ENCODE peak calls at places on chromosomes 5 and 9, in six cellular contexts. One of them, this sample, is unnamed. For H3K4me1, the result is how much of the 10 kb centered on the place peaks cover.

GRCh38 chr5:127898551-127899213 is 184.9 kb upstream of the SLC12A2 start:
- ATAC-seq in A549: peak
- ATAC-seq in HepG2: no peak
- ATAC-seq in upper lobe of left lung: no peak
- ATAC-seq in K562: no peak
- ATAC-seq in GM12878: peak
- ATAC-seq in this sample: no peak

GRCh38 chr9:35232867-35233544 is 71.2 kb downstream of the UNC13B start:
- ATAC-seq in A549: no peak
- ATAC-seq in HepG2: no peak
- ATAC-seq in upper lobe of left lung: no peak
- ATAC-seq in K562: no peak
- ATAC-seq in GM12878: no peak
- ATAC-seq in this sample: no peak

GRCh38 chr5:115579747-115580173 is 22.5 kb downstream of the TICAM2 start:
- ATAC-seq in A549: peak
- ATAC-seq in HepG2: no peak
- ATAC-seq in upper lobe of left lung: no peak
- ATAC-seq in K562: no peak
- ATAC-seq in GM12878: peak
- ATAC-seq in this sample: no peak

GRCh38 chr9:110745656-110746055 is 77.1 kb downstream of the MUSK start:
- ATAC-seq in A549: peak
- ATAC-seq in HepG2: no peak
- ATAC-seq in upper lobe of left lung: peak
- ATAC-seq in K562: no peak
- ATAC-seq in GM12878: peak
- ATAC-seq in this sample: peak

GRCh38 chr9:21506910-21507795 is 25.0 kb upstream of the IFNE start:
- ATAC-seq in A549: no peak
- ATAC-seq in HepG2: no peak
- ATAC-seq in upper lobe of left lung: no peak
- ATAC-seq in K562: no peak
- ATAC-seq in GM12878: no peak
- ATAC-seq in this sample: no peak

GRCh38 chr9:7144265-7145046 is 386.7 kb downstream of the KDM4C start:
- ATAC-seq in A549: no peak
- ATAC-seq in HepG2: no peak
- ATAC-seq in upper lobe of left lung: no peak
- ATAC-seq in K562: no peak
- ATAC-seq in GM12878: no peak
- ATAC-seq in this sample: no peak

GRCh38 chr9:75002422-75003023 is 25.6 kb downstream of the CARNMT1 start:
- ATAC-seq in A549: peak
- ATAC-seq in HepG2: peak
- ATAC-seq in upper lobe of left lung: no peak
- ATAC-seq in K562: peak
- ATAC-seq in GM12878: peak
- ATAC-seq in this sample: peak

GRCh38 chr9:81902191-81902590 is 26.0 kb upstream of the SPATA31D4 start:
- ATAC-seq in A549: no peak
- ATAC-seq in HepG2: no peak
- ATAC-seq in upper lobe of left lung: peak
- ATAC-seq in K562: no peak
- ATAC-seq in GM12878: no peak
- ATAC-seq in this sample: no peak

GRCh38 chr5:10399839-10400238 is 41.8 kb upstream of the ROPN1L start:
- ATAC-seq in A549: no peak
- ATAC-seq in HepG2: no peak
- ATAC-seq in upper lobe of left lung: no peak
- ATAC-seq in K562: no peak
- ATAC-seq in GM12878: no peak
- ATAC-seq in this sample: no peak

GRCh38 chr9:90793729-90794128 is 7.9 kb upstream of the SYK start:
- ATAC-seq in A549: no peak
- ATAC-seq in HepG2: no peak
- ATAC-seq in upper lobe of left lung: no peak
- ATAC-seq in K562: no peak
- ATAC-seq in GM12878: peak
- ATAC-seq in this sample: no peak

GRCh38 chr5:124252094-124252750 is 494.2 kb downstream of the ZNF608 start:
- ATAC-seq in A549: no peak
- ATAC-seq in HepG2: no peak
- ATAC-seq in upper lobe of left lung: no peak
- ATAC-seq in K562: no peak
- ATAC-seq in GM12878: no peak
- ATAC-seq in this sample: no peak

GRCh38 chr5:140630296-140630695 is 2.7 kb downstream of the CD14 start:
- ATAC-seq in A549: no peak
- ATAC-seq in HepG2: no peak
- ATAC-seq in upper lobe of left lung: no peak
- ATAC-seq in K562: no peak
- ATAC-seq in GM12878: no peak
- ATAC-seq in this sample: no peak

GRCh38 chr9:136787690-136788400 is 3.3 kb upstream of the TMEM141 start:
- ATAC-seq in A549: peak
- ATAC-seq in HepG2: peak
- ATAC-seq in upper lobe of left lung: no peak
- ATAC-seq in K562: peak
- ATAC-seq in GM12878: peak
- ATAC-seq in this sample: no peak

GRCh38 chr5:149747141-149747832 is 17.2 kb downstream of the PPARGC1B start:
- ATAC-seq in A549: peak
- ATAC-seq in HepG2: peak
- ATAC-seq in upper lobe of left lung: peak
- ATAC-seq in K562: no peak
- ATAC-seq in GM12878: peak
- ATAC-seq in this sample: peak

GRCh38 chr5:53116597-53116996 is 7.0 kb upstream of the MOCS2 start:
- ATAC-seq in A549: no peak
- ATAC-seq in HepG2: peak
- ATAC-seq in upper lobe of left lung: no peak
- ATAC-seq in K562: no peak
- ATAC-seq in GM12878: no peak
- ATAC-seq in this sample: no peak

GRCh38 chr9:81526587-81526986 is 162.8 kb downstream of the TLE1 start:
- ATAC-seq in A549: no peak
- ATAC-seq in HepG2: no peak
- ATAC-seq in upper lobe of left lung: peak
- ATAC-seq in K562: no peak
- ATAC-seq in GM12878: no peak
- ATAC-seq in this sample: no peak

GRCh38 chr9:19948021-19948420 is 159.2 kb upstream of the SLC24A2 start:
- ATAC-seq in A549: no peak
- ATAC-seq in HepG2: no peak
- ATAC-seq in upper lobe of left lung: no peak
- ATAC-seq in K562: no peak
- ATAC-seq in GM12878: no peak
- ATAC-seq in this sample: no peak

GRCh38 chr9:20980713-20981481 is 50.5 kb downstream of the HACD4 start:
- ATAC-seq in A549: peak
- ATAC-seq in HepG2: no peak
- ATAC-seq in upper lobe of left lung: peak
- ATAC-seq in K562: no peak
- ATAC-seq in GM12878: peak
- ATAC-seq in this sample: peak

GRCh38 chr5:131635755-131636479 is 888 bp upstream of the RAPGEF6 start:
- ATAC-seq in A549: peak
- ATAC-seq in HepG2: peak
- ATAC-seq in upper lobe of left lung: peak
- ATAC-seq in K562: no peak
- ATAC-seq in GM12878: peak
- ATAC-seq in this sample: peak

GRCh38 chr5:131637694-131638093 is 2.7 kb upstream of the RAPGEF6 start:
- ATAC-seq in A549: no peak
- ATAC-seq in HepG2: no peak
- ATAC-seq in upper lobe of left lung: no peak
- ATAC-seq in K562: no peak
- ATAC-seq in GM12878: no peak
- ATAC-seq in this sample: no peak

GRCh38 chr5:131633830-131634229 is 1.2 kb downstream of the RAPGEF6 start:
- ATAC-seq in A549: no peak
- ATAC-seq in HepG2: no peak
- ATAC-seq in upper lobe of left lung: no peak
- ATAC-seq in K562: no peak
- ATAC-seq in GM12878: no peak
- ATAC-seq in this sample: no peak

GRCh38 chr5:131634666-131634995 is 398 bp downstream of the RAPGEF6 start:
- ATAC-seq in A549: peak
- ATAC-seq in HepG2: peak
- ATAC-seq in upper lobe of left lung: peak
- ATAC-seq in K562: peak
- ATAC-seq in GM12878: peak
- ATAC-seq in this sample: peak

DNA sequence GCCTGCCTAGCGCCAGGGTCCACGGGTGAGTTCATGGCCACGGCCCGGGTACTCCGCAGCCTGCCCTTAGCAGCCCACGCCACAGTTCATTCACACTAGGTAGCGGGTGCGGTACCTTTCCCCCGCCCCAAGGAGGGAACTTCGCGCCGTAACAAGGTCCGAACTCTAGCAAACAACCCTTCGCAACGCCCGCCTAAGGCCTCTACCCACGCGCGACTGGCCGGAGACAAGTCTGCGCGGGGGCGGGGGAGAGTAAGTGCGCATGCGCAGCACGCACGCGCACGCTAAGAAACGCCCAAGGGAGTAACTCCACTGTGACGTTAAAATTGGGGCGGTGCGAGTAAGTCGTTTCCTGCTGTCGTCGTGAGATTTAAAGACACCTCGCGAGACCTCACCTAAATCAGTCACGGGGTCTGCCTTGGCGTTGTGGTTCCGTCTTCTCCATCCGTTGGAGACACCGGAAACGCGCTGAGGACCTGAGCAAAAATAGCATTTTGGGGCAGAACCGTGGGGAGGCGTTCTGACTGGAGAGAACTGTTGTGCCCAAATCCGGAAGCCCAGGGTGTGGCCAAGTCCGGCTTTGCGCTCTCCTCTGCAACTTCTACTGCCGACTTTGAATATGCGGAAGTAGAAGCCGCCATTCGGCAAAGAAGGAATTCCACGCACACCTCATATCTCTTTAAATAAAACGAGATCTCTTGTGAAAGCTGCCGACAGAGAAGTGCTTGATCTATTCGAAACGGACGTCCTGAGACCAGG is at the start of gene RAPGEF6:
- ATAC-seq in A549: peak
- ATAC-seq in HepG2: peak
- ATAC-seq in upper lobe of left lung: peak
- ATAC-seq in K562: peak
- ATAC-seq in GM12878: peak
- ATAC-seq in this sample: peak
- TF ChIP-seq EP300 in A549: no peak
- TF ChIP-seq EP300 in HepG2: no peak
- TF ChIP-seq EP300 in upper lobe of left lung: peak
- TF ChIP-seq EP300 in K562: peak
- TF ChIP-seq EP300 in GM12878: peak
- TF ChIP-seq EP300 in this sample: no peak

DNA sequence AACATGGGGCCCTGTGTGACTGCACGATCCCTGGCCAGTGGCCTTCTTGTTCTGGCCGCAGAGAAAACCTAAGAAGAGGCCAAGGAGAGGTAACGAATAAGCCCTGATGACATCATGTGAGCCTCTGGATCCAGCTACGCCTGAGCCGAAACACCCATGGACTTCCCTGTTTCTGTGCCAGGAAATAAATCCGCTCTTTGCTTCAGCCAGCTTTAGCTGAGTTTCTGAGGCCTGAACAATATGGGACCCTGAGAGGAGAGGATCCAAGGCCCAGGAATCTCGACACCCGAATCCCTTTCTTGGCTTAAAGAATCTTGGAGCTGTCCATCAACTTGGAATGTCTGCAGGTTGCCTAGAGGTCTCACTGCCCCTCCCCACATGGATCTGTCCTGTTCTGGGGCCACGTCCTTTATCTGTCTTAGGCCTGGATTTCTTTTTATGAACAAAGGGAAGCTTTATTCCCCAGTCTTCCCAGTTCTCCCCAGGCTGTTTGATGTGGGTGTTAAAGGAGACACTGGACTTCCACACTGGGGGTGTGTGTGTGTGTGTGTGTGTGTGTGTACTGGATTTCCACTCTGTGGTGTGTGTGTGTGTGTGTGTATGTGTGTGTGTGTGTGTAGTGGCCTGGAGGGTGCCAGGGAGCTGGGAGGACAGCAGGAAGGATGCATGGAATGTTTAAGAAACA is 13.7 kb downstream of the IER5L start:
- ATAC-seq in A549: no peak
- ATAC-seq in HepG2: peak
- ATAC-seq in upper lobe of left lung: peak
- ATAC-seq in K562: no peak
- ATAC-seq in GM12878: no peak
- ATAC-seq in this sample: peak
- H3K4me1 ChIP-seq in A549: under half
- H3K4me1 ChIP-seq in HepG2: half or more
- H3K4me1 ChIP-seq in upper lobe of left lung: under half
- H3K4me1 ChIP-seq in K562: under half
- H3K4me1 ChIP-seq in GM12878: under half
- H3K4me1 ChIP-seq in this sample: under half

DNA sequence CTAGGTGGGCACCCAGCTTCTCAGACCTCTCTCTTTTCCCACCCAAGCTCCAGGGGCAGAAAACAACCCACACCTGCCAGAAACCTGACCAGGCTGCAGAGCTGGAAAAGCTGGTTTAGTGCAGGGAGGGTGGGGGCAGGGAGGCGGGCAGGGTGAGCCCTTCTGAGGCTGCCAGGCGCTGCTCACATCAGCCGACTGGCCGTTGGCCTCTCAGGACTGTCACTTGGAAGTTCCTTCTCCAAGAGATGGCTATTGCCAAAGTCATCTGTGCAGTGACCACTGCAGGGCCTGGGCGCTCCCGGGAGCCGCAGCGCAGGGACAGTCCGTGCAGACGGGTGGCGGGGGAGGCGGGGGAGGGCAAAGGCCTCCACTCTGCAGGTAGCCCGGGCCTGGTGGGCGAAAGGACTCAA is 204.9 kb upstream of the IER5L start:
- ATAC-seq in A549: peak
- ATAC-seq in HepG2: peak
- ATAC-seq in upper lobe of left lung: peak
- ATAC-seq in K562: peak
- ATAC-seq in GM12878: peak
- ATAC-seq in this sample: peak
- TF ChIP-seq EP300 in A549: no peak
- TF ChIP-seq EP300 in HepG2: no peak
- TF ChIP-seq EP300 in upper lobe of left lung: no peak
- TF ChIP-seq EP300 in K562: no peak
- TF ChIP-seq EP300 in GM12878: no peak
- TF ChIP-seq EP300 in this sample: no peak

DNA sequence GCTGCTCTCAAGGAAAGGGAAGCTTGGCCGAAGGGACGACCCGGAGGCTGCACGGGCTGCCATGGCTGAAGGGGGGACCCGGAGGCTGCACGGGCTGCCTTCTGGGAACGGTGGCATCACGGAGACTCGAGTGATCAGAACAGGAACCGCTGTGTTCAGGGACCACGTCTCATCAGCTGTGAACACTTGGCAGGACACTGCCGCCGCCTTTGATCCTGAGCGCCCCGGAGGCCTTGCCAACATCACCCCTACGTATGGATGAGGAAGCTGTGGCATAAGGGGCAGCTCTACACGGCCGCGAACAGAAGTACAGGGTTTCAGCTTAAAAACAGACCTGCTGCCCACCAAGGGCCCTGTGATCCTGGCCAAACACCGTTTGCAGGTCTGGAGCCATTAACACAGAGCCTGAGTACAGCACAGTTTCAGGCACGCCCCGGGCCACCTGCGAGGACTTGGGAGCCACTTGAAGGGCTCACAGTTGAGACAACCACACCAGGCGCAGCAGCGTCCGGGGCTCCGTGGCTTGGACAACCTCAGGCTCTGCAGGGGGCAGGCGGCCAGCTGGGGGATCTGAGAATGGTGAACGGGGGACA is 23.9 kb upstream of the TERT start:
- ATAC-seq in A549: no peak
- ATAC-seq in HepG2: no peak
- ATAC-seq in upper lobe of left lung: no peak
- ATAC-seq in K562: no peak
- ATAC-seq in GM12878: no peak
- ATAC-seq in this sample: no peak
- H3K4me1 ChIP-seq in A549: under half
- H3K4me1 ChIP-seq in HepG2: under half
- H3K4me1 ChIP-seq in upper lobe of left lung: under half
- H3K4me1 ChIP-seq in K562: half or more
- H3K4me1 ChIP-seq in GM12878: under half
- H3K4me1 ChIP-seq in this sample: under half

This sample was measured in gastroesophageal sphincter.